ENCODE peak calls at places on chromosome 17, in four cellular contexts. O, X, U and T are unnamed samples.

GRCh38 chr17:50928662-50929061 is 62.5 kb upstream of the TOB1 start:
- DNase-seq in X (no peak), O (no peak), U (no peak), T (no peak)

GRCh38 chr17:75876938-75877751 is 1.2 kb downstream of the TRIM47 start:
- DNase-seq in X (peak; percentile 62), U (peak; percentile 74), O (no peak), T (no peak)

GRCh38 chr17:82367724-82368524 is 3.6 kb upstream of the UTS2R start:
- DNase-seq in O (peak; percentile 91), U (peak; percentile 99), X (peak; percentile 64), T (peak; percentile 50)

GRCh38 chr17:75779250-75779986 is 5.2 kb upstream of the UNK start:
- DNase-seq in O (peak; percentile 94), U (peak; percentile 100), X (peak; percentile 95), T (peak; percentile 94)

GRCh38 chr17:73643012-73643845 is 1.0 kb downstream of the SDK2 start:
- DNase-seq in O (no peak), X (peak; percentile 85), U (no peak), T (peak; percentile 47)

GRCh38 chr17:74466111-74466784 is at the start of gene CD300A:
- DNase-seq in U (no peak), X (no peak), O (no peak), T (peak; percentile 43)

GRCh38 chr17:20009302-20010098 is at the start of gene SPECC1:
- DNase-seq in U (peak; percentile 62), O (peak; percentile 28), X (peak; percentile 94), T (peak; percentile 95)

GRCh38 chr17:63988741-63989621 is 9.2 kb upstream of the PRR29 start:
- DNase-seq in O (no peak), U (no peak), X (no peak), T (peak; percentile 38)

GRCh38 chr17:76956846-76957540 is 88.8 kb downstream of the MGAT5B start:
- DNase-seq in O (no peak), U (no peak), X (no peak), T (no peak)

GRCh38 chr17:74552037-74552436 is 6.1 kb upstream of the CD300C start:
- DNase-seq in O (no peak), U (no peak), X (no peak), T (no peak)

GRCh38 chr17:49637050-49637449 is 40.8 kb downstream of the SPOP start:
- DNase-seq in O (no peak), U (no peak), X (no peak), T (no peak)

GRCh38 chr17:48054238-48055185 is 6.4 kb downstream of the NFE2L1 start:
- DNase-seq in X (peak; percentile 97), U (no peak), O (peak; percentile 66), T (peak; percentile 96)

GRCh38 chr17:19718613-19719364 is 2.4 kb upstream of the SLC47A2 start:
- DNase-seq in X (peak; percentile 29), U (peak; percentile 38), O (peak; percentile 16), T (peak; percentile 75)

GRCh38 chr17:65229596-65229995 is 92.4 kb downstream of the RGS9 start:
- DNase-seq in U (no peak), X (no peak), O (no peak), T (no peak)

GRCh38 chr17:5364156-5364555 is 55.3 kb downstream of the NUP88 start:
- DNase-seq in X (no peak), U (no peak), O (no peak), T (no peak)

GRCh38 chr17:37699285-37699973 is 45.4 kb downstream of the HNF1B start:
- DNase-seq in X (no peak), O (no peak), U (no peak), T (no peak)

GRCh38 chr17:65163990-65164495 is 26.9 kb downstream of the RGS9 start:
- DNase-seq in U (peak; percentile 18), X (no peak), O (peak; percentile 68), T (no peak)

GRCh38 chr17:65530985-65531507 is 30.4 kb downstream of the AXIN2 start:
- DNase-seq in X (peak; percentile 48), O (no peak), U (no peak), T (no peak)

GRCh38 chr17:63290784-63291183 is 155.3 kb downstream of the CYB561 start:
- DNase-seq in O (no peak), X (no peak), U (no peak), T (no peak)

GRCh38 chr17:61323015-61323379 is 76.6 kb upstream of the TBX2 start:
- DNase-seq in U (no peak), X (no peak), O (no peak), T (no peak)

GRCh38 chr17:57662644-57663308 is 82.3 kb downstream of the CCDC182 start:
- DNase-seq in U (peak; percentile 12), O (peak; percentile 99), X (peak; percentile 97), T (peak; percentile 98)

GRCh38 chr17:6755731-6756184 is at the start of gene XAF1:
- DNase-seq in X (no peak), O (no peak), U (no peak), T (no peak)

GRCh38 chr17:79086609-79087427 is 12.2 kb downstream of the ENGASE start:
- DNase-seq in O (no peak), X (no peak), U (no peak), T (no peak)
- TF ChIP-seq FOXJ3 in O (no peak), X (no peak), U (no peak), T (no peak)

DNA sequence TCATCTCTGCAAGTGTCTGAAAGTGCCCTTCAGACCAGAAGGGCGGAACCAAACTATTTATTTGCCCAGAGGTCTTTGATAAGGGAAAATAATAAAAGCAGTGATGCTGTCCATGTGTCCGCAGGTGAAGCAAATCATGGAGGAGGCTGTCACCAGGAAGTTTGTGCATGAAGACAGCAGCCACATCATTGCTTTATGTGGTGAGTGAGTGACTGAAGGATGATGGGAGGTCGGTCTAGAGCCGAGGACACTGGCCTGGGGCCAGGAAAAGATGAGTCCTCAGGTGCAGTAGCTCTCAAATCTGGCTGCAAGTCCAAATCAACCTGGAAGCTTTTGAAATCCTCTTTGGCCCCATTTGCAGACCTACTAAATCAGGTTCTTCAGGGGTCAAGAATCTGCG is 6.1 kb downstream of the SGSM2 start:
- DNase-seq in U (no peak), X (no peak), O (no peak), T (no peak)
- TF ChIP-seq FOXJ3 in U (no peak), X (no peak), O (no peak), T (no peak)

DNA sequence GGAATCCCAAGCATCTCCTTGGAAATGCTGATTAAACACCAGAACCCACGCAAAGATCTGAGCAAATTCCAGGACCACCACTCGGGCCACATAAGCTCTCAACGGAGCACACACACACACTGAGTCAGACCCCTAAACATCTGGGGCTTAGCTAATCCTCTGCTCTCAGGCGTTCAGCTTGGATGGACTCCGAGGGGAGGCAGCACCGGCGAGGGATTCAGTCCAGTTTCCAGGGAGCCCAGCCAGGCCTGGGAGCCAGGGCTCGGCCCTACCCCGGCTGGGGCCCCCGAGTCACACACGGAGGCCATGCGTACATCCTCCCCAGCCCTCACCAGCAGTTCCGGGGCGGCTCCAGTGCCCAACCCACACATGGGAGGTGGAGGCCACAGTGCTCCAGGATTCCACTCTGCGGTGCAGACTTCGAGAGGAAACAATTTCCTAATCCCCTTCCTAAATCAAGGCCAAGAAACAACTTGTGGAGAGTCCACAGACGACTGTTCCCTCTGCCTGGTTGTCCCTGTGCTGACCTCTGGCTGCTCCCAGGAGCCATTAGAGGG is 70.5 kb downstream of the GAS7 start:
- DNase-seq in X (no peak), U (no peak), O (no peak), T (no peak)
- TF ChIP-seq FOXJ3 in X (no peak), U (no peak), O (no peak), T (no peak)

DNA sequence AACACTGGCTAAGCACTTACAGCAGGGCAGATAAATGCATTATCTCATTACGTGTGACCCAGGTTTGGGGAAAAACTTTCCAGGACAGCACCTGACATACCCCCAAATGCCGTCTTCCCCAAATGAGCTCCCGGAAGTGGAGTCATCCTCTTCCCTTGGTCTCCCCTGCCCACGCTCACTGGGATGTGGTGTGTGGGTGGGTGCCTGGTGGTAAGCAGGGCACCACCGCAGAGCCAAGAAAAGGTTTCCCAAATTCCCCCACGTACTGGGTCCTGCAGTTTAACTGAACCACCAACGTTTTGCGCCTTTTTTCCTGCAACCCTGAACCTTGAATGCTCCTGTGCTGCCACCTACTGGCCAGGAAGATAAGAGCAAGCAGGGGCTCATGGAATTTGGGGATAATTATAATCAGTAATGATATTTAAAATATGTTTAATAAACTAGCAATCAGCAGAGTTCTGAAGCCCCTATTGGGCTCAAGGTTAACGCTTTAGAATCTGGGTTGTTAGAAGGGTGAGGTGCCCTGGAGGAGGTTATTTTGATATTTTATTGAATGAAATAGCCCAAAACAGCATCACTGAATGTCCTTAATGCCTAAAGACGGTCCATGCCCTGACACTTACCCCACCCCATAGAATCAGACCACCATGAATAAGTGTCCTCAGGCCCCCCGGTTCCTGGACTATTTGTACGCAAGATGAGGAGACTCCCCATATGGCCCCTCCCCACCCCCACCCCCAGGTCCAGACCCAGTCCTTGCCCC is 8.0 kb downstream of the SPPL2C start:
- DNase-seq in O (peak; percentile 70), U (peak; percentile 62), X (peak; percentile 84), T (peak; percentile 76)
- TF ChIP-seq FOXJ3 in O (no peak), U (no peak), X (no peak), T (no peak)

DNA sequence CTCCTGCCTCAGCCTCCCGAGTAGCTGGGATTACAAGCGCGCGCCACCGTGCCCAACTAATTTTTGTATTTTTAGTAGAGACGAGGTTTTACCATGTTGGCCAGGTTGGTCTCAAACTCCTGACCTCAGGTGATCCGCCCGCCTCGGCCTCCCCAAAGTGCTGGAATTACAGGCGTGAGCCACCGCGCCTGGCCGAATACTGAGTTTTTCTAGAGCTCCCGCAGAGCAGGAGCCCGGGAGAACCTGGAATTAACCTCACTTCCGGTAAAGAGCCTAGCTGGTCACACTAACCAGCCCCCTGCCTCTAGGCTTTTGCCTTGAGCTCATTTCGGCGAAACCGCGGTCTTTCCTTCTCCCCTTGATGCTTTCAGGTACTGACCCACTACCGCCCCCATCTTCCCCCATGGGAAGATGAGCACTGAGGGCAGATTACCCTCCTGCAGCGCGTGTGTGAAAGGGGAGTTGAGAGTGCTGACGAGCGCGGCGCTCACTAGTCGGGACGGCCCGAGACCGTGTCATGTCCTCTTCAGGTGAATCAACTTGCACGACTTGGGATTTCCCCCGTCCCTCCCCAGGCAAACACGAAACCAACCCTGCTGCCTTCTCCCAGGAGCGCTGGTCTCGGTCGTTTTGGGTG is 743 bp upstream of the NEK8 start:
- DNase-seq in X (peak; percentile 61), U (peak; percentile 85), O (peak; percentile 46), T (peak; percentile 82)
- TF ChIP-seq FOXJ3 in X (no peak), U (no peak), O (no peak), T (no peak)

DNA sequence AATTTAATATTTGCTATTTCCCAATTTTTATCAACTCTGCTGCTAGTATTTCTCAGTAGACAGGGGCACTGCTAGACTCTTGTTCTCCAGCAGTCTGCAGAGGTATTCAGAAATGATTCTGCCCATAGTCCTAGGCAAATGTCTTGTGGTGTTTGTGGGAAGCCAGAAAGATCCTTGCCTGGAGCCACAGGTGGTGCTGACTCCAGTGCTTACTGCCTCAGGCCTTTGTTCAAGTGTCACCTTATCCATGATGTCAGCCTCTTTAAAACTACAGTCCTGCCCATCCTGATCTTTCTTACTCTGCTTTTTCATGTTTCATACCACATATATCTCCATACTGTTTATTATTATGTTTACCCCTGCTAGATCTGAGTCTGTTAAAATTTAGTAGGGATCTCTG is 26.5 kb downstream of the ZSWIM7 start:
- DNase-seq in O (no peak), X (no peak), U (no peak), T (no peak)
- TF ChIP-seq FOXJ3 in O (no peak), X (no peak), U (no peak), T (no peak)

DNA sequence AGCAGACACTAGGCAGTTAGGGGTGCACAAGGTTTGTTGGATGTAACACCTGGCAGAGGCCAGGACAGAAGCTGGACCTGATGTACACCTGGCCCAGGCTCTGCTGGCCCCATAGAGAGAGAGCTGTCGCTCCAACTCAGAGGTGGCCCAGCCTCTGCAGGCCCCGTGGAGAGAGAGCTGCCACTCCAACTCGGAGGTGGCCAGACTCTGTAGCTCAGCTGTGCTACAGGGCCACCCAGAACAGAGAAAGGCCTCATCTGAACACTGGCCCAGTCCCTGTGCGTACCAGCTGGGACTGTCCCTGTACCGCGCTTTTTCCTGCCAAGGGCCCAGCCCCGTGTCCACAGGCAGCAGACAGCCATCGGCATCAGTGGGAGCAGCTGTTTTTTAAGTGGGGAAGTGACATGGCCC is 176.5 kb upstream of the CHMP6 start:
- DNase-seq in O (no peak), X (no peak), U (no peak), T (no peak)
- TF ChIP-seq FOXJ3 in O (no peak), X (no peak), U (no peak), T (no peak)